ENCODE peak calls at places on chromosomes 11 and 22, in seven cellular contexts. V, W, A, I, H, G and B are unnamed samples.

GRCh38 chr22:24580276-24580675 is 12.6 kb downstream of the LRRC75B start:
- DNase-seq in G (no peak), W (no peak), V (no peak), I (no peak), A (no peak), H (no peak), B (no peak)

GRCh38 chr11:19279455-19279854 is 38.7 kb upstream of the E2F8 start:
- DNase-seq in A (no peak), V (peak), G (no peak), H (no peak), W (no peak), I (peak), B (peak)

GRCh38 chr11:106642331-106642730 is 375.9 kb downstream of the GUCY1A2 start:
- DNase-seq in H (no peak), I (no peak), V (no peak), W (no peak), A (no peak), G (no peak), B (no peak)

GRCh38 chr11:72079776-72080325 is 491 bp downstream of the NUMA1 start:
- DNase-seq in H (no peak), G (no peak), V (no peak), I (peak), A (no peak), W (no peak), B (peak)

GRCh38 chr11:94521684-94522083 is 9.4 kb downstream of the C11orf97 start:
- DNase-seq in A (no peak), H (no peak), I (peak), V (no peak), G (no peak), W (peak), B (peak)

GRCh38 chr22:32636884-32637283 is 162.3 kb downstream of the FBXO7 start:
- DNase-seq in H (no peak), A (no peak), G (no peak), W (no peak), V (no peak), I (no peak), B (no peak)

GRCh38 chr11:63945482-63946163 is 6.8 kb downstream of the NAA40 start:
- DNase-seq in W (peak), A (peak), V (peak), I (peak), G (no peak), H (peak), B (peak)

GRCh38 chr11:59199546-59200420 is 12.9 kb downstream of the MPEG1 start:
- DNase-seq in G (peak), A (no peak), I (no peak), H (no peak), W (no peak), V (no peak), B (no peak)

GRCh38 chr22:43861529-43861928 is 784 bp downstream of the SULT4A1 start:
- DNase-seq in H (no peak), V (no peak), I (no peak), A (no peak), W (no peak), G (no peak), B (no peak)

GRCh38 chr11:102564110-102564509 is 33.6 kb upstream of the MMP7 start:
- DNase-seq in V (peak), A (peak), I (peak), W (peak), G (no peak), H (no peak), B (no peak)

GRCh38 chr11:75233688-75234295 is 6.8 kb upstream of the TPBGL start:
- DNase-seq in A (peak), I (peak), W (peak), H (no peak), G (no peak), V (no peak), B (peak)

GRCh38 chr11:115226556-115226955 is 277.7 kb downstream of the CADM1 start:
- DNase-seq in G (no peak), H (peak), W (peak), I (no peak), V (no peak), A (peak), B (peak)

GRCh38 chr11:2376751-2377451 is at the start of gene CD81:
- DNase-seq in H (no peak), W (no peak), I (peak), V (no peak), A (no peak), G (no peak), B (no peak)

GRCh38 chr11:69915501-69916250 is 96.5 kb upstream of the FGF3 start:
- DNase-seq in W (peak), I (peak), A (peak), H (no peak), V (peak), G (no peak), B (peak)

GRCh38 chr11:112968988-112969714 is 7.9 kb downstream of the NCAM1 start:
- DNase-seq in I (no peak), A (no peak), H (no peak), V (no peak), G (no peak), W (no peak), B (no peak)

GRCh38 chr22:27989758-27990450 is 70.8 kb upstream of the PITPNB start:
- DNase-seq in V (no peak), G (no peak), H (no peak), I (no peak), W (no peak), A (no peak), B (no peak)

GRCh38 chr11:1077417-1078119 is 2.9 kb downstream of the MUC2 start:
- DNase-seq in H (no peak), G (no peak), I (no peak), A (no peak), W (no peak), V (no peak), B (no peak)

GRCh38 chr11:12560861-12561260 is 113.4 kb upstream of the TEAD1 start:
- DNase-seq in H (no peak), V (no peak), G (no peak), W (no peak), I (no peak), A (no peak), B (no peak)

GRCh38 chr22:39956932-39957664 is 3.1 kb upstream of the TMA7B start:
- DNase-seq in H (no peak), I (no peak), A (no peak), V (no peak), W (no peak), G (peak), B (no peak)

GRCh38 chr22:50406416-50407170 is 63.5 kb downstream of the PPP6R2 start:
- DNase-seq in A (no peak), I (no peak), G (no peak), V (no peak), W (no peak), H (no peak), B (no peak)

GRCh38 chr11:88827018-88827676 is 238.6 kb downstream of the GRM5 start:
- DNase-seq in H (no peak), I (no peak), V (no peak), W (no peak), A (no peak), G (no peak), B (no peak)

GRCh38 chr11:86497836-86498235 is 123.1 kb downstream of the CCDC81 start:
- DNase-seq in A (no peak), W (no peak), H (no peak), V (no peak), I (no peak), G (no peak), B (no peak)

GRCh38 chr11:129997513-129997912 is 5.1 kb downstream of the PRDM10 start:
- DNase-seq in H (no peak), A (no peak), V (no peak), G (no peak), W (no peak), I (no peak), B (no peak)

GRCh38 chr11:130000552-130001176 is 2.0 kb downstream of the PRDM10 start:
- DNase-seq in V (no peak), W (peak), H (no peak), G (no peak), A (no peak), I (no peak), B (no peak)

GRCh38 chr11:129998107-129998506 is 4.5 kb downstream of the PRDM10 start:
- DNase-seq in W (no peak), A (no peak), V (no peak), G (no peak), H (no peak), I (no peak), B (no peak)

GRCh38 chr11:129998905-129999304 is 3.7 kb downstream of the PRDM10 start:
- DNase-seq in V (no peak), W (no peak), H (no peak), A (no peak), G (no peak), I (no peak), B (no peak)

DNA sequence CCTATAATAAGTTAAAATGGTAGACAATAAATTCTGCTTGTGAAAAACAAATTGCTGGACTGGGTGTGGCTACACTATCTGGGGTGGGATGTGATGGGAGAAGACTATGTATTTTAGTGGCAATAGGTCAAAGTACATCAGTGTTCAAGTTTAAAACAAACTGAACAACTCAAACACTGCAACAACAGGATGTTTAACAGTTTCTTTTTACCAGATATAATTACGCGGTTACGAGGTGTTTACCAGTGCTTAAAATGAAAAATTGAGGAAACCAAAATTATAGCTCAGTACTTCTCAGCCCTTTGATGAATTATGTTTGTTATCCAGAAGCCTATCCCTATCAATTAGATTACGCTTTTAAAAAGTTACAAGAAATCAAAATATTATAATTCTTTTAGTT is 3.2 kb downstream of the PRDM10 start:
- DNase-seq in W (peak), I (no peak), H (no peak), G (no peak), V (no peak), A (no peak), B (no peak)
- TF ChIP-seq POLR2AphosphoS5 in W (peak), I (no peak), H (no peak), G (no peak), V (no peak), A (no peak), B (no peak)

GRCh38 chr22:44889233-44889878 is 120.4 kb downstream of the PHF21B start:
- DNase-seq in G (no peak), H (no peak), I (peak), V (no peak), W (no peak), A (no peak), B (peak)
- TF ChIP-seq CTCF in G (no peak), H (peak), I (peak), V (no peak), W (no peak), A (no peak), B (peak)

GRCh38 chr11:130160460-130161090 is 993 bp downstream of the ST14 start:
- DNase-seq in G (no peak), H (no peak), A (no peak), V (no peak), I (no peak), W (no peak), B (peak)
- TF ChIP-seq EZH2 in G (no peak), H (peak), A (no peak), V (no peak), I (no peak), W (no peak), B (peak)

GRCh38 chr22:47601666-47602065 is 839.2 kb downstream of the TBC1D22A start:
- DNase-seq in H (no peak), I (no peak), V (no peak), W (no peak), A (no peak), G (no peak), B (no peak)

GRCh38 chr22:47598864-47599263 is 836.4 kb downstream of the TBC1D22A start:
- DNase-seq in G (no peak), I (no peak), W (no peak), V (no peak), A (no peak), H (no peak), B (no peak)

GRCh38 chr22:47600791-47601400 is 838.4 kb downstream of the TBC1D22A start:
- DNase-seq in W (no peak), H (no peak), A (no peak), V (no peak), I (no peak), G (no peak), B (no peak)

GRCh38 chr22:47599753-47600152 is 837.3 kb downstream of the TBC1D22A start:
- DNase-seq in W (no peak), V (no peak), I (no peak), H (no peak), G (no peak), A (no peak), B (no peak)

DNA sequence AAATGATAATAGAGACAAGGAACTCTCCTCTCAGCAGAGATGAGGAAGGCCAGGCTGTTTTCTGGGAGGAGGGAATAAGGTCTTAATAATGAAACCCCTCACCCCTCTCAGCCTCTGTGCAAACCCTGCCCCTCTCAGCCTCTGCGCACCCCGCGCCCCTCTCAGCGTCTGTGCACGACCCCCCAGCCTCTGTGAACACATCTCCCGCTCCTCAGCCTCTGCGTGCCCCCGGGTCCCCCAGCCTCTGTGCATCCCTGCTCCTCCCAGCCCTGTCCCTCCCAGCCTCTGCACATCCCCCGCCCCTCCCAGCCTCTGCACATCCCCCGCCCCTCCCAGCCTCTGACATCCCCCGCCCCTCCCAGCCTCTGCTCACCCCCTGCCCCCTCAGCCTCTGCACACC is 837.8 kb downstream of the TBC1D22A start:
- DNase-seq in I (no peak), H (no peak), V (no peak), W (no peak), A (no peak), G (no peak), B (no peak)
- TF ChIP-seq POLR2AphosphoS5 in I (no peak), H (no peak), V (no peak), W (no peak), A (no peak), G (no peak), B (no peak)

DNA sequence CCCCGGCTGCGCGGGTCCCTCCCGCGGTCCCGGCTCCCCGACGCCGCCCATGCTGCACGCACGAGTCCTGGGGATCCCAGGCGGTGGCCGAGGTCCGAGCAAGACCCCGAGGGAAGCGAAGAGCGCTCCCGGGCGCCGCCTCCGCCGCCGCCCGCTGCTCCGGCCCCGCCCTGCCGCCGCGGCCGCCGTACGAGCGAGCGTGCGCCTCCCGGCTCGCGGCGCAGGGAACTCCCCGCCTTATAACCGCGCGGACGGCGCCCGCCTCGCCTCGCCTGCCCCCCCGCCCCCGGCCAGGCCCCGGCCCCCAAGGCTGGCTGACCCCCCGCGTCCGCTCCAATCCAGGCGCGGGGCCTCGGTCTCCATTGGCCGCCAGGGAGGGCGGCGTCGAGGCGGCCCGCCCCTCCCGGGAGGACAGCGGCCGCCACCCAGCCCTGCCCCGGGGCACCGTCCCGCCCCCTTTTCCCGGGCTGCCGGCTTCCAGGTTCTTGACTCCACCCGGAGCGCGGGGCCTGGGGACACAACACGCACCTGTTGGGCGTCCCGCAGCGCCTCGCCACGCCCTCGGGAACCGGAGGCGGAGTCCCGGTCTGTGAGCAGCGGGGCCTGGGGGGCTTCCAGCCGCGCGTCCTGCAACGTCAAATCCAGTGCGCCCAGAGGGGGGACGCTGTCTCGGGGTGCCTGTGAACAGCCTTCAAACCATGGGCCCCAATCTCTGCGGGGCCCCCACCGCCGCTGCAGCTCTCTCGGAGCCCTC is at the start of gene FADS3:
- DNase-seq in H (peak), A (peak), G (no peak), I (peak), V (peak), W (peak), B (peak)
- TF ChIP-seq CTCF in H (no peak), A (no peak), G (no peak), I (peak), V (no peak), W (peak), B (no peak)